ENCODE peak calls at places on chromosome 17, in four cellular contexts. One of them, this sample, is unnamed.

GRCh38 chr17:32261521-32261792 is 4.2 kb upstream of the RHBDL3 start:
- DNase-seq in HepG2: no peak
- DNase-seq in K562: no peak
- DNase-seq in H1: no peak
- DNase-seq in this sample: peak; percentile 63

GRCh38 chr17:81412490-81413093 is 17.3 kb downstream of the BAHCC1 start:
- DNase-seq in HepG2: no peak
- DNase-seq in K562: peak; percentile 80
- DNase-seq in H1: no peak
- DNase-seq in this sample: no peak

GRCh38 chr17:8726951-8727555 is 17.6 kb downstream of the CCDC42 start:
- DNase-seq in HepG2: no peak
- DNase-seq in K562: no peak
- DNase-seq in H1: no peak
- DNase-seq in this sample: no peak

GRCh38 chr17:81018044-81018802 is 16.7 kb upstream of the BAIAP2 start:
- DNase-seq in HepG2: no peak
- DNase-seq in K562: peak; percentile 60
- DNase-seq in H1: no peak
- DNase-seq in this sample: no peak

GRCh38 chr17:7173687-7174602 is 5.2 kb downstream of the ASGR1 start:
- DNase-seq in HepG2: no peak
- DNase-seq in K562: no peak
- DNase-seq in H1: peak; percentile 88
- DNase-seq in this sample: no peak

GRCh38 chr17:83064732-83065659 is 14.4 kb upstream of the METRNL start:
- DNase-seq in HepG2: no peak
- DNase-seq in K562: no peak
- DNase-seq in H1: no peak
- DNase-seq in this sample: no peak

GRCh38 chr17:17868637-17869522 is 32.1 kb upstream of the SREBF1 start:
- DNase-seq in HepG2: no peak
- DNase-seq in K562: no peak
- DNase-seq in H1: no peak
- DNase-seq in this sample: no peak

GRCh38 chr17:61416540-61417363 is 17.1 kb downstream of the TBX2 start:
- DNase-seq in HepG2: peak; percentile 91
- DNase-seq in K562: peak; percentile 90
- DNase-seq in H1: peak; percentile 95
- DNase-seq in this sample: peak; percentile 93

GRCh38 chr17:54372071-54372720 is 528.5 kb upstream of the TOM1L1 start:
- DNase-seq in HepG2: no peak
- DNase-seq in K562: no peak
- DNase-seq in H1: no peak
- DNase-seq in this sample: no peak

GRCh38 chr17:17570207-17570797 is 21.2 kb downstream of the PEMT start:
- DNase-seq in HepG2: peak; percentile 55
- DNase-seq in K562: no peak
- DNase-seq in H1: peak; percentile 58
- DNase-seq in this sample: peak; percentile 67

GRCh38 chr17:80103061-80103481 is 1.7 kb downstream of the GAA start:
- DNase-seq in HepG2: no peak
- DNase-seq in K562: no peak
- DNase-seq in H1: no peak
- DNase-seq in this sample: no peak

GRCh38 chr17:4127555-4127954 is 15.3 kb downstream of the ZZEF1 start:
- DNase-seq in HepG2: no peak
- DNase-seq in K562: no peak
- DNase-seq in H1: no peak
- DNase-seq in this sample: no peak

GRCh38 chr17:6677158-6677831 is 25.7 kb downstream of the C17orf100 start:
- DNase-seq in HepG2: peak; percentile 27
- DNase-seq in K562: no peak
- DNase-seq in H1: no peak
- DNase-seq in this sample: no peak

GRCh38 chr17:76014925-76015261 is 12.2 kb downstream of the EVPL start:
- DNase-seq in HepG2: no peak
- DNase-seq in K562: peak; percentile 42
- DNase-seq in H1: no peak
- DNase-seq in this sample: no peak

GRCh38 chr17:5557485-5557884 is 26.8 kb downstream of the NLRP1 start:
- DNase-seq in HepG2: no peak
- DNase-seq in K562: no peak
- DNase-seq in H1: no peak
- DNase-seq in this sample: no peak

GRCh38 chr17:35244345-35245195 is 1.7 kb downstream of the SLFN5 start:
- DNase-seq in HepG2: peak; percentile 6
- DNase-seq in K562: peak; percentile 17
- DNase-seq in H1: peak; percentile 47
- DNase-seq in this sample: peak; percentile 34

GRCh38 chr17:71975331-71975801 is 145.5 kb upstream of the SOX9 start:
- DNase-seq in HepG2: no peak
- DNase-seq in K562: no peak
- DNase-seq in H1: no peak
- DNase-seq in this sample: no peak

GRCh38 chr17:48139948-48140347 is 32.4 kb downstream of the SNX11 start:
- DNase-seq in HepG2: no peak
- DNase-seq in K562: no peak
- DNase-seq in H1: no peak
- DNase-seq in this sample: no peak

GRCh38 chr17:80842456-80843053 is 149.1 kb upstream of the CHMP6 start:
- DNase-seq in HepG2: no peak
- DNase-seq in K562: no peak
- DNase-seq in H1: no peak
- DNase-seq in this sample: no peak

GRCh38 chr17:73271078-73271477 is 9.4 kb upstream of the CPSF4L start:
- DNase-seq in HepG2: no peak
- DNase-seq in K562: no peak
- DNase-seq in H1: no peak
- DNase-seq in this sample: no peak

GRCh38 chr17:55062921-55063320 is 94.4 kb downstream of the STXBP4 start:
- DNase-seq in HepG2: no peak
- DNase-seq in K562: no peak
- DNase-seq in H1: no peak
- DNase-seq in this sample: no peak

GRCh38 chr17:75927286-75927922 is 13.4 kb downstream of the FBF1 start:
- DNase-seq in HepG2: peak; percentile 52
- DNase-seq in K562: peak; percentile 74
- DNase-seq in H1: no peak
- DNase-seq in this sample: peak; percentile 62

GRCh38 chr17:81128774-81129173 is 36.5 kb upstream of the PVALEF start:
- DNase-seq in HepG2: no peak
- DNase-seq in K562: no peak
- DNase-seq in H1: no peak
- DNase-seq in this sample: no peak

GRCh38 chr17:63780507-63780906 is 6.5 kb downstream of the DDX42 start:
- DNase-seq in HepG2: no peak
- DNase-seq in K562: no peak
- DNase-seq in H1: no peak
- DNase-seq in this sample: peak; percentile 13

GRCh38 chr17:33385133-33385532 is 92.0 kb upstream of the ASIC2 start:
- DNase-seq in HepG2: no peak
- DNase-seq in K562: peak; percentile 23
- DNase-seq in H1: no peak
- DNase-seq in this sample: no peak

GRCh38 chr17:60091109-60091508 is 12.4 kb upstream of the HEATR6 start:
- DNase-seq in HepG2: no peak
- DNase-seq in K562: no peak
- DNase-seq in H1: no peak
- DNase-seq in this sample: no peak

GRCh38 chr17:8894189-8894611 is 26.7 kb upstream of the PIK3R6 start:
- DNase-seq in HepG2: no peak
- DNase-seq in K562: no peak
- DNase-seq in H1: peak; percentile 68
- DNase-seq in this sample: no peak

GRCh38 chr17:360141-360705 is 7.6 kb upstream of the RPH3AL start:
- DNase-seq in HepG2: no peak
- DNase-seq in K562: no peak
- DNase-seq in H1: no peak
- DNase-seq in this sample: no peak

GRCh38 chr17:59373879-59374495 is 42.5 kb downstream of the YPEL2 start:
- DNase-seq in HepG2: no peak
- DNase-seq in K562: no peak
- DNase-seq in H1: no peak
- DNase-seq in this sample: no peak

GRCh38 chr17:47698749-47699535 is 5.0 kb downstream of the TBKBP1 start:
- DNase-seq in HepG2: no peak
- DNase-seq in K562: peak; percentile 86
- DNase-seq in H1: peak; percentile 92
- DNase-seq in this sample: peak; percentile 61

GRCh38 chr17:8156174-8156992 is 4.2 kb upstream of the PER1 start:
- DNase-seq in HepG2: peak; percentile 98
- DNase-seq in K562: peak; percentile 88
- DNase-seq in H1: peak; percentile 99
- DNase-seq in this sample: peak; percentile 100

DNA sequence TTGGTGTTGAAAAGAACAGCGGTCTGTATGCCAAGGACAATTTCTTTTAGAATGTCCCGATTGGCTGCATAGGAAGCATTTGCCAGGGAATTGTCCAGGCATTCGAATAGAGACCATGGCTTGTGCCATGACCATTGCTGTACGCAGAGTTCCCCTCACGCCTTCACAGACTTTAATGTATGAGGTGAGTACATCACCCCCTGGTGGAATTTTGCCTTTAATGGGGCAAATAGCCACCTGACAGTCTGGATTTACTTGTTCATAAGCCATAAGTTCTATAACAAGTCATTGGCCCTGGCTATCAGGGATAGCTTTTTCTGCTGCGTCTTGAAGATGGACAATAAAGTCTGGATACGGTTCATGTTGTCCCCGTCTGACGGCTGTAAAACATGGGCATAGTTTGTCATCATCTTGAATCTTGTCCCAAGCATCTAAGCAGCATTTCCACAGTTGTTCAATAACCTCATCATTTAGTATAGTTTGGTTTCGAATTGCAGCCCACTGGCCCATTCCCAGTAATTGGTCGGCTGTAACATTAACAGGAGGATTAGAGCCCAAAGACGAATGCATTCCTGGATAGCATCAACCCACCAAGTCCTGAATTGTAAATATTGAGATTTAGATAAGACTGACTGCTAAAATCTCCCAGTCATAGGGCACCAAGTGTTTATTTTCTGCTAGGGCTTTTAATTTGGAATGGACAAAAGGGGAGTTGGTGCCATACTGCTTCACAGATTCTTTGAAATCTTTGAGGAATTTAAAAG is 67.7 kb upstream of the ARL4D start:
- DNase-seq in HepG2: no peak
- DNase-seq in K562: no peak
- DNase-seq in H1: no peak
- DNase-seq in this sample: peak; percentile 58
- TF ChIP-seq RNF2 in HepG2: no peak
- TF ChIP-seq RNF2 in K562: no peak
- TF ChIP-seq RNF2 in H1: no peak
- TF ChIP-seq RNF2 in this sample: no peak

GRCh38 chr17:45146616-45147101 is 1.6 kb upstream of the HEXIM1 start:
- DNase-seq in HepG2: no peak
- DNase-seq in K562: no peak
- DNase-seq in H1: no peak
- DNase-seq in this sample: no peak
- TF ChIP-seq MAX in HepG2: no peak
- TF ChIP-seq MAX in K562: no peak
- TF ChIP-seq MAX in H1: no peak
- TF ChIP-seq MAX in this sample: peak; percentile 43

DNA sequence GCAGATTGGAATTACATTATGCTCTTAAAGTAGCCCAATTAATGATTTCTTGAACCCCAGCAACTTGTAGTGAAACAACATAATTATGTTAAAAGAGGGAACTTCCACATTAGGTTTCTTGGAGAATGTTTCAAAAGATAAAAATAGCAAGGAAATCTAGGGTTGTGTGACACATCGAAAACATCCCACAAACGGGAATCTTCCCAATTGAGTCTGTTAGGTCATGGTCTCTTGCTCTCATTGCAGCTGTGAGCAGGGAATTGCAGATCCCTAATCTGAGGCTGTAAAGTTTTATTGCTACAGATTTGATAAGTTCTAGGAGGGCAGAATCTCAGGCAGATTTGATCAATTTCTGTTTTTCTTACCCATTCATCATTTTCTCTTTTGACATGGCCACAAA is 6.7 kb upstream of the LPO start:
- DNase-seq in HepG2: no peak
- DNase-seq in K562: no peak
- DNase-seq in H1: no peak
- DNase-seq in this sample: no peak
- TF ChIP-seq RNF2 in HepG2: no peak
- TF ChIP-seq RNF2 in K562: no peak
- TF ChIP-seq RNF2 in H1: no peak
- TF ChIP-seq RNF2 in this sample: no peak

GRCh38 chr17:78130439-78131101 is at the start of gene TMC8:
- DNase-seq in HepG2: peak; percentile 59
- DNase-seq in K562: peak; percentile 24
- DNase-seq in H1: no peak
- DNase-seq in this sample: no peak

GRCh38 chr17:78132086-78132676 is 1.6 kb downstream of the TMC8 start:
- DNase-seq in HepG2: no peak
- DNase-seq in K562: peak; percentile 29
- DNase-seq in H1: peak; percentile 69
- DNase-seq in this sample: no peak

GRCh38 chr17:78130080-78130438 is 512 bp upstream of the TMC8 start:
- DNase-seq in HepG2: no peak
- DNase-seq in K562: no peak
- DNase-seq in H1: no peak
- DNase-seq in this sample: no peak

GRCh38 chr17:78132767-78133178 is 2.2 kb downstream of the TMC8 start:
- DNase-seq in HepG2: no peak
- DNase-seq in K562: no peak
- DNase-seq in H1: no peak
- DNase-seq in this sample: no peak

DNA sequence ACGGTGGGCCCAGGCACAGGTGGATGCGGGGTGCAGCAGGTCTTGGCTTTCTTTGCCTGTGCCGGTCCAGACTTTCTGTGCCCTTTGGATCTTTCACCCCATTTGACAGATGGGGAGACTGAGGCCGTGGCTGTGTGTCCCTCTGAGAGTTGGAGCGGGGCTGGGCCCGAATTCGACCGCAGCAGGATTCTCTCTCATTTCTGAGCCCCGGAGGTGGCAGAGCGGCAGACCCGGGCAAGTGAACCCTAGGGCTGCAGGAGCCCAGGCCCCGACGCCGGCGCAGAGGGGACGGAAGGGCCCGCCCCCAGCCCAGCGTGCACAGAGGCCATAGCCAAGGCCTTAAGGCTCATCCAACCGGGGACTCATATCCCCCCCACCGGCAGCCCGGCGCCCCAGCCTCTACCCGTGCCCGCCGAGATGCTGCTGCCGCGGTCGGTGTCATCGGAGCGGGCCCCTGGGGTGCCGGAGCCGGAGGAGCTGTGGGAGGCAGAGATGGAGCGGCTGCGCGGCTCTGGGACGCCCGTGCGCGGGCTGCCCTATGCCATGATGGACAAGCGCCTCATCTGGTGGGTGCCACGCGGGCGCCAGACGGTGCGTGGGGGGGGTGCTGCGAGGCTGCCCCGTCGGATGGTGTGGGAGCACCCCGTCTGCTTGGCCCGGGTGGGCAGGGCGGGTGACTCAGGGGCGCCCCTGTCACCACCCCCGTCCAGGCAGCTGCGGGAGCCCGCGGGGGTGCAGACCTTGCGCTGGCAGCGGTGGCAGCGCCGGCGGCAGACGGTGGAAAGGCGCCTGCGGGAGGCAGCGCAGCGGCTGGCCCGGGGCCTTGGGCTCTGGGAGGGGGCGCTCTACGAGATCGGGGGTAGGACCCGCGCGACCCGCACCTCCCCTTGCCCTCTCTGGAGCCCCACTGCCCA is 858 bp downstream of the TMC8 start:
- DNase-seq in HepG2: no peak
- DNase-seq in K562: no peak
- DNase-seq in H1: no peak
- DNase-seq in this sample: no peak
- TF ChIP-seq MAX in HepG2: no peak
- TF ChIP-seq MAX in K562: no peak
- TF ChIP-seq MAX in H1: no peak
- TF ChIP-seq MAX in this sample: no peak